ENCODE peak calls at places on chromosome X, in seven cellular contexts. G is NCI-H2081; I is RPMI7951; X is epithelial cell of esophagus; H is cardiac muscle cell; K is T-helper 2 cell; R is naive thymus-derived CD8-positive, alpha-beta T cell. C is an unnamed sample.

GRCh38 chrX:14032383-14032782 is 2.7 kb upstream of the GEMIN8 start:
- DNase-seq in K (peak; percentile 53), X (peak; percentile 51), R (peak; percentile 69), G (peak; percentile 56), I (peak; percentile 47), H (peak; percentile 66), C (peak; percentile 80)

GRCh38 chrX:78619829-78620228 is 39.3 kb downstream of the RTL3 start:
- DNase-seq in X (no peak), K (no peak), I (peak; percentile 46), R (no peak), H (peak; percentile 60), G (no peak), C (no peak)

GRCh38 chrX:123976671-123977316 is 15.3 kb downstream of the STAG2 start:
- DNase-seq in X (peak; percentile 47), H (peak; percentile 62), G (peak; percentile 18), R (no peak), K (no peak), I (peak; percentile 31), C (no peak)

GRCh38 chrX:76183289-76184057 is 10.6 kb downstream of the PBDC1 start:
- DNase-seq in R (no peak), I (peak; percentile 45), G (no peak), X (peak; percentile 11), H (peak; percentile 67), K (peak; percentile 7), C (no peak)

GRCh38 chrX:101977091-101977490 is 45.3 kb upstream of the ZMAT1 start:
- DNase-seq in X (no peak), K (no peak), G (no peak), I (no peak), H (no peak), R (no peak), C (no peak)

GRCh38 chrX:87582453-87582852 is 64.9 kb downstream of the KLHL4 start:
- DNase-seq in K (no peak), R (no peak), X (no peak), H (peak; percentile 24), G (no peak), I (peak; percentile 37), C (no peak)

GRCh38 chrX:12471061-12471460 is 320.2 kb upstream of the PRPS2 start:
- DNase-seq in G (no peak), H (no peak), X (peak; percentile 61), K (no peak), R (no peak), I (no peak), C (no peak)

GRCh38 chrX:124335598-124335997 is 3.1 kb downstream of the TEX13D start:
- DNase-seq in H (no peak), K (no peak), G (no peak), I (no peak), R (no peak), X (no peak), C (no peak)

GRCh38 chrX:65635371-65635770 is 32.1 kb upstream of the MSN start:
- DNase-seq in X (no peak), H (peak; percentile 40), I (peak; percentile 70), K (no peak), R (no peak), G (no peak), C (no peak)

GRCh38 chrX:20217279-20217678 is 49.4 kb downstream of the RPS6KA3 start:
- DNase-seq in R (no peak), X (peak; percentile 68), G (peak; percentile 51), I (peak; percentile 55), H (peak; percentile 72), K (no peak), C (no peak)

GRCh38 chrX:118181030-118181429 is 64.4 kb upstream of the KLHL13 start:
- DNase-seq in G (no peak), R (no peak), K (no peak), X (peak; percentile 63), H (peak; percentile 13), I (peak; percentile 46), C (no peak)

GRCh38 chrX:41064028-41064427 is 21.2 kb upstream of the USP9X start:
- DNase-seq in K (no peak), X (no peak), H (no peak), I (peak; percentile 16), G (no peak), R (no peak), C (no peak)

GRCh38 chrX:51332188-51332942 is at the start of gene NUDT10:
- DNase-seq in K (peak; percentile 29), G (peak; percentile 25), H (peak; percentile 69), X (peak; percentile 28), I (peak; percentile 30), R (no peak), C (peak; percentile 94)

GRCh38 chrX:19593684-19594083 is 78.4 kb upstream of the MAP3K15 start:
- DNase-seq in H (peak; percentile 69), G (peak; percentile 15), X (peak; percentile 53), R (no peak), K (peak; percentile 38), I (peak; percentile 45), C (peak; percentile 71)

GRCh38 chrX:1591863-1592127 is 391 bp downstream of the AKAP17A start:
- DNase-seq in I (no peak), G (no peak), H (no peak), X (no peak), R (no peak), K (no peak), C (no peak)

GRCh38 chrX:135477576-135477975 is 42.9 kb upstream of the INTS6L start:
- DNase-seq in R (peak; percentile 65), H (peak; percentile 87), K (peak; percentile 72), I (peak; percentile 70), G (peak; percentile 74), X (peak; percentile 77), C (peak; percentile 89)

GRCh38 chrX:55279832-55280231 is 15.1 kb upstream of the PAGE3 start:
- DNase-seq in H (no peak), X (no peak), I (no peak), R (no peak), K (no peak), G (no peak), C (no peak)

GRCh38 chrX:110418857-110419249 is 60.2 kb downstream of the RTL9 start:
- DNase-seq in H (peak; percentile 67), G (no peak), R (no peak), X (peak; percentile 29), I (peak; percentile 73), K (no peak), C (peak; percentile 81)

GRCh38 chrX:108399427-108400165 is 38.6 kb downstream of the COL4A6 start:
- DNase-seq in R (no peak), I (peak; percentile 76), X (peak; percentile 84), G (peak; percentile 70), K (no peak), H (peak; percentile 25), C (peak; percentile 38)

GRCh38 chrX:128781506-128781905 is 729.3 kb upstream of the ACTRT1 start:
- DNase-seq in I (peak; percentile 2), G (peak; percentile 70), K (peak; percentile 38), X (peak; percentile 2), R (peak; percentile 61), H (peak; percentile 2), C (no peak)

GRCh38 chrX:11273544-11273943 is 19.7 kb upstream of the AMELX start:
- DNase-seq in G (no peak), H (peak; percentile 6), K (no peak), X (peak; percentile 35), R (no peak), I (peak; percentile 4), C (no peak)

GRCh38 chrX:129782706-129783105 is 3.0 kb downstream of the SASH3 start:
- DNase-seq in H (no peak), I (no peak), X (no peak), G (no peak), K (no peak), R (no peak), C (no peak)

GRCh38 chrX:40660381-40660780 is 13.0 kb upstream of the CXorf38 start:
- DNase-seq in X (no peak), I (no peak), R (no peak), K (no peak), G (no peak), H (no peak), C (no peak)

GRCh38 chrX:152932144-152932543 is 34.3 kb downstream of the ZNF185 start:
- DNase-seq in I (no peak), R (no peak), X (no peak), H (no peak), K (no peak), G (no peak), C (no peak)

C was measured in HAP-1.